ENCODE peak calls at places on chromosomes 11 and 22, in nine cellular contexts. One of them, this sample, is unnamed. For H3K36me3, the result is how much of the 10 kb centered on the place peaks cover.

GRCh38 chr11:70270877-70271634 is 566 bp downstream of the PPFIA1 start:
- DNase-seq in Caco-2: peak
- DNase-seq in CD8-positive, alpha-beta T cell: no peak
- DNase-seq in uterus: peak
- DNase-seq in upper lobe of right lung: peak
- DNase-seq in cardiac muscle cell: peak
- DNase-seq in transverse colon: peak
- DNase-seq in ovary: peak
- DNase-seq in MM.1S: peak
- DNase-seq in this sample: peak

GRCh38 chr11:17571431-17572358 is 24.6 kb downstream of the OTOG start:
- DNase-seq in Caco-2: no peak
- DNase-seq in CD8-positive, alpha-beta T cell: no peak
- DNase-seq in uterus: no peak
- DNase-seq in upper lobe of right lung: no peak
- DNase-seq in cardiac muscle cell: no peak
- DNase-seq in transverse colon: no peak
- DNase-seq in ovary: no peak
- DNase-seq in MM.1S: no peak
- DNase-seq in this sample: no peak

GRCh38 chr22:43745783-43746356 is 66.2 kb downstream of the EFCAB6 start:
- DNase-seq in Caco-2: no peak
- DNase-seq in CD8-positive, alpha-beta T cell: no peak
- DNase-seq in uterus: no peak
- DNase-seq in upper lobe of right lung: no peak
- DNase-seq in cardiac muscle cell: no peak
- DNase-seq in transverse colon: no peak
- DNase-seq in ovary: no peak
- DNase-seq in MM.1S: no peak
- DNase-seq in this sample: no peak

GRCh38 chr11:110184466-110184865 is 91.3 kb downstream of the ZC3H12C start:
- DNase-seq in Caco-2: no peak
- DNase-seq in CD8-positive, alpha-beta T cell: no peak
- DNase-seq in uterus: no peak
- DNase-seq in upper lobe of right lung: no peak
- DNase-seq in cardiac muscle cell: peak
- DNase-seq in transverse colon: no peak
- DNase-seq in ovary: no peak
- DNase-seq in MM.1S: no peak
- DNase-seq in this sample: no peak

GRCh38 chr11:11450744-11451362 is 97.8 kb upstream of the CSNK2A3 start:
- DNase-seq in Caco-2: peak
- DNase-seq in CD8-positive, alpha-beta T cell: no peak
- DNase-seq in uterus: no peak
- DNase-seq in upper lobe of right lung: no peak
- DNase-seq in cardiac muscle cell: peak
- DNase-seq in transverse colon: no peak
- DNase-seq in ovary: no peak
- DNase-seq in MM.1S: no peak
- DNase-seq in this sample: no peak

GRCh38 chr11:28757725-28758515 is 649.7 kb downstream of the METTL15 start:
- DNase-seq in Caco-2: no peak
- DNase-seq in CD8-positive, alpha-beta T cell: no peak
- DNase-seq in uterus: no peak
- DNase-seq in upper lobe of right lung: no peak
- DNase-seq in cardiac muscle cell: peak
- DNase-seq in transverse colon: no peak
- DNase-seq in ovary: no peak
- DNase-seq in MM.1S: no peak
- DNase-seq in this sample: no peak

GRCh38 chr11:66343176-66343575 is 1.7 kb downstream of the BRMS1 start:
- DNase-seq in Caco-2: no peak
- DNase-seq in CD8-positive, alpha-beta T cell: no peak
- DNase-seq in uterus: no peak
- DNase-seq in upper lobe of right lung: peak
- DNase-seq in cardiac muscle cell: no peak
- DNase-seq in transverse colon: no peak
- DNase-seq in ovary: no peak
- DNase-seq in MM.1S: no peak
- DNase-seq in this sample: no peak

GRCh38 chr22:36914383-36914752 is 940 bp downstream of the CSF2RB start:
- DNase-seq in Caco-2: no peak
- DNase-seq in CD8-positive, alpha-beta T cell: no peak
- DNase-seq in uterus: no peak
- DNase-seq in upper lobe of right lung: no peak
- DNase-seq in cardiac muscle cell: no peak
- DNase-seq in transverse colon: peak
- DNase-seq in ovary: no peak
- DNase-seq in MM.1S: peak
- DNase-seq in this sample: no peak

GRCh38 chr22:41828516-41828915 is 4.4 kb upstream of the SREBF2 start:
- DNase-seq in Caco-2: no peak
- DNase-seq in CD8-positive, alpha-beta T cell: no peak
- DNase-seq in uterus: no peak
- DNase-seq in upper lobe of right lung: no peak
- DNase-seq in cardiac muscle cell: no peak
- DNase-seq in transverse colon: peak
- DNase-seq in ovary: no peak
- DNase-seq in MM.1S: no peak
- DNase-seq in this sample: no peak

GRCh38 chr11:88704505-88704904 is 361.3 kb downstream of the GRM5 start:
- DNase-seq in Caco-2: no peak
- DNase-seq in CD8-positive, alpha-beta T cell: no peak
- DNase-seq in uterus: no peak
- DNase-seq in upper lobe of right lung: no peak
- DNase-seq in cardiac muscle cell: peak
- DNase-seq in transverse colon: no peak
- DNase-seq in ovary: no peak
- DNase-seq in MM.1S: no peak
- DNase-seq in this sample: no peak

GRCh38 chr11:43212279-43212678 is 99.5 kb upstream of the API5 start:
- DNase-seq in Caco-2: peak
- DNase-seq in CD8-positive, alpha-beta T cell: no peak
- DNase-seq in uterus: no peak
- DNase-seq in upper lobe of right lung: no peak
- DNase-seq in cardiac muscle cell: no peak
- DNase-seq in transverse colon: no peak
- DNase-seq in ovary: no peak
- DNase-seq in MM.1S: no peak
- DNase-seq in this sample: no peak

GRCh38 chr22:20919718-20920117 is 2.5 kb downstream of the CRKL start:
- DNase-seq in Caco-2: no peak
- DNase-seq in CD8-positive, alpha-beta T cell: no peak
- DNase-seq in uterus: no peak
- DNase-seq in upper lobe of right lung: no peak
- DNase-seq in cardiac muscle cell: no peak
- DNase-seq in transverse colon: no peak
- DNase-seq in ovary: no peak
- DNase-seq in MM.1S: no peak
- DNase-seq in this sample: peak

GRCh38 chr22:37566903-37567798 is 6.9 kb downstream of the CDC42EP1 start:
- DNase-seq in Caco-2: peak
- DNase-seq in CD8-positive, alpha-beta T cell: peak
- DNase-seq in uterus: peak
- DNase-seq in upper lobe of right lung: peak
- DNase-seq in cardiac muscle cell: peak
- DNase-seq in transverse colon: peak
- DNase-seq in ovary: peak
- DNase-seq in MM.1S: peak
- DNase-seq in this sample: peak

GRCh38 chr11:134014502-134014901 is 54.4 kb upstream of the JAM3 start:
- DNase-seq in Caco-2: no peak
- DNase-seq in CD8-positive, alpha-beta T cell: no peak
- DNase-seq in uterus: no peak
- DNase-seq in upper lobe of right lung: no peak
- DNase-seq in cardiac muscle cell: peak
- DNase-seq in transverse colon: no peak
- DNase-seq in ovary: no peak
- DNase-seq in MM.1S: no peak
- DNase-seq in this sample: peak

GRCh38 chr22:35219012-35219411 is 38.3 kb upstream of the HMGXB4 start:
- DNase-seq in Caco-2: no peak
- DNase-seq in CD8-positive, alpha-beta T cell: no peak
- DNase-seq in uterus: no peak
- DNase-seq in upper lobe of right lung: no peak
- DNase-seq in cardiac muscle cell: peak
- DNase-seq in transverse colon: no peak
- DNase-seq in ovary: no peak
- DNase-seq in MM.1S: no peak
- DNase-seq in this sample: no peak

GRCh38 chr22:22520020-22520656 is at the start of gene ZNF280A:
- DNase-seq in Caco-2: peak
- DNase-seq in CD8-positive, alpha-beta T cell: no peak
- DNase-seq in uterus: no peak
- DNase-seq in upper lobe of right lung: no peak
- DNase-seq in cardiac muscle cell: peak
- DNase-seq in transverse colon: no peak
- DNase-seq in ovary: no peak
- DNase-seq in MM.1S: no peak
- DNase-seq in this sample: no peak

GRCh38 chr22:22516992-22517391 is 3.1 kb downstream of the ZNF280A start:
- DNase-seq in Caco-2: no peak
- DNase-seq in CD8-positive, alpha-beta T cell: no peak
- DNase-seq in uterus: no peak
- DNase-seq in upper lobe of right lung: no peak
- DNase-seq in cardiac muscle cell: no peak
- DNase-seq in transverse colon: no peak
- DNase-seq in ovary: no peak
- DNase-seq in MM.1S: no peak
- DNase-seq in this sample: no peak

GRCh38 chr22:22520667-22521602 is 865 bp upstream of the ZNF280A start:
- DNase-seq in Caco-2: no peak
- DNase-seq in CD8-positive, alpha-beta T cell: no peak
- DNase-seq in uterus: no peak
- DNase-seq in upper lobe of right lung: no peak
- DNase-seq in cardiac muscle cell: peak
- DNase-seq in transverse colon: no peak
- DNase-seq in ovary: no peak
- DNase-seq in MM.1S: peak
- DNase-seq in this sample: no peak

GRCh38 chr22:22521631-22522030 is 1.6 kb upstream of the ZNF280A start:
- DNase-seq in Caco-2: no peak
- DNase-seq in CD8-positive, alpha-beta T cell: no peak
- DNase-seq in uterus: no peak
- DNase-seq in upper lobe of right lung: no peak
- DNase-seq in cardiac muscle cell: no peak
- DNase-seq in transverse colon: no peak
- DNase-seq in ovary: no peak
- DNase-seq in MM.1S: no peak
- DNase-seq in this sample: no peak

DNA sequence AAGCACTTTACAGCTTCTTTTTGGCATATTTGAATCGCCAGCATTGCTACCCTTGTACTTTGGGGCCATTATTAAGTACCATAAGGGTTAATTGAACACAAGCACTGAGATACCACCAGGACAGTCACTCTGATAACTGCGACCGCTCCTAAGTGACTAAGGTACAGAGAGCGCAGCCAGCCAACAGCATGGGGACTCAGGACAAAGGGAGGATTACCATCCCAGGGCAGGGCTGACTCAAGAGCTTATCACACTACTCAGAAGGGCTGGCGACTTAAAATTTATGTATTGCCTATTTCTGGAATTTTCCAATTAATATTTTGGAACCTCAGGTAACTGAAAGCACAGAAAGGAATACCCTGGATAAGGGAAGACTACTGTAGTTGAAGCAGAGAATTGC is 479 bp downstream of the ZNF280A start:
- DNase-seq in Caco-2: peak
- DNase-seq in CD8-positive, alpha-beta T cell: no peak
- DNase-seq in uterus: no peak
- DNase-seq in upper lobe of right lung: no peak
- DNase-seq in cardiac muscle cell: no peak
- DNase-seq in transverse colon: no peak
- DNase-seq in ovary: no peak
- DNase-seq in MM.1S: no peak
- DNase-seq in this sample: peak
- H3K4me3 ChIP-seq in Caco-2: peak
- H3K4me3 ChIP-seq in CD8-positive, alpha-beta T cell: no peak
- H3K4me3 ChIP-seq in uterus: no peak
- H3K4me3 ChIP-seq in upper lobe of right lung: no peak
- H3K4me3 ChIP-seq in cardiac muscle cell: no peak
- H3K4me3 ChIP-seq in transverse colon: no peak
- H3K4me3 ChIP-seq in ovary: no peak
- H3K4me3 ChIP-seq in MM.1S: no peak
- H3K4me3 ChIP-seq in this sample: no peak

GRCh38 chr11:22711212-22711770 is 44.9 kb downstream of the GAS2 start:
- DNase-seq in Caco-2: peak
- DNase-seq in CD8-positive, alpha-beta T cell: no peak
- DNase-seq in uterus: no peak
- DNase-seq in upper lobe of right lung: peak
- DNase-seq in cardiac muscle cell: no peak
- DNase-seq in transverse colon: no peak
- DNase-seq in ovary: no peak
- DNase-seq in MM.1S: no peak
- DNase-seq in this sample: no peak
- H3K36me3 ChIP-seq in Caco-2: under half
- H3K36me3 ChIP-seq in CD8-positive, alpha-beta T cell: under half
- H3K36me3 ChIP-seq in uterus: under half
- H3K36me3 ChIP-seq in upper lobe of right lung: under half
- H3K36me3 ChIP-seq in cardiac muscle cell: under half
- H3K36me3 ChIP-seq in transverse colon: under half
- H3K36me3 ChIP-seq in ovary: under half
- H3K36me3 ChIP-seq in MM.1S: under half
- H3K36me3 ChIP-seq in this sample: under half

DNA sequence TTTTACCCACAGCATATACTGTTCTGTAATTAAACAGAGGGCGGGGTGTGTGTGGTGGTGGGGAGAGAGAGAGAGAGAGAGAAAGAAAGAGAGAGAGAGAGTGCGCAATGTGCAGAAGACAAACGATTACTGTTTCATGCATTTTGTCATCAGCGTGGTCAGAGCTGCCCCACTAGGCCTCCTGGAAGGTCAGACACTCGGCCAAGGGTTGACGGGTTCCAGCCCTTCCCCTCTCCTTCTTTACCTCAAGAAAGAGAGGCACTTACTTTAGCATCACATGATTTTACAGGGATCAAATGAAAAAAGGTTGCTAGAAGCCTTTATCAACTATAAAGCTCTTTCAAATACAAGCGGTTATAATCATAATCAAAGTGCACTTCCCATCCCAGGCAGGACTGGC is 269.2 kb upstream of the SORL1-AS1 start:
- DNase-seq in Caco-2: no peak
- DNase-seq in CD8-positive, alpha-beta T cell: no peak
- DNase-seq in uterus: no peak
- DNase-seq in upper lobe of right lung: no peak
- DNase-seq in cardiac muscle cell: no peak
- DNase-seq in transverse colon: no peak
- DNase-seq in ovary: no peak
- DNase-seq in MM.1S: no peak
- DNase-seq in this sample: no peak
- H3K4me3 ChIP-seq in Caco-2: no peak
- H3K4me3 ChIP-seq in CD8-positive, alpha-beta T cell: no peak
- H3K4me3 ChIP-seq in uterus: peak
- H3K4me3 ChIP-seq in upper lobe of right lung: peak
- H3K4me3 ChIP-seq in cardiac muscle cell: no peak
- H3K4me3 ChIP-seq in transverse colon: peak
- H3K4me3 ChIP-seq in ovary: no peak
- H3K4me3 ChIP-seq in MM.1S: no peak
- H3K4me3 ChIP-seq in this sample: no peak

DNA sequence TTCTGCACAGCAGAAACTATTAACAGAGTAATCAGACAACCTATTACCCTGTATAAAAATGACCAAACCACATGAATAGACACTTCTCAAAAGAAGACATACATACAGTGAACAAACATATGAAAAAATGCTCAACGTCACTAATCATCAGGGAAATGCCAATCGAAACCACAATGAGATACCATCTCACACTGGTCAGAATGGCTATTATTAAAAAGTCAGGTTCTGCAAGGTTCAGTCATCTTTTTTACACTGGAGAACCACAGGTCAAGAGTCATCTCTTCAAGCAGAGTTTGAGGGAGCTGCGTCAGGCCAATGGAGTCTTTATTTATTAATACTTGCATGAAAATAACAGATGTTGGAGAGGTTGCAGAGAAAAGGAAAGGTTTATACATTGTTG is 40.4 kb downstream of the RCN1 start:
- DNase-seq in Caco-2: no peak
- DNase-seq in CD8-positive, alpha-beta T cell: no peak
- DNase-seq in uterus: no peak
- DNase-seq in upper lobe of right lung: no peak
- DNase-seq in cardiac muscle cell: peak
- DNase-seq in transverse colon: no peak
- DNase-seq in ovary: no peak
- DNase-seq in MM.1S: no peak
- DNase-seq in this sample: no peak
- H3K36me3 ChIP-seq in Caco-2: under half
- H3K36me3 ChIP-seq in CD8-positive, alpha-beta T cell: under half
- H3K36me3 ChIP-seq in uterus: under half
- H3K36me3 ChIP-seq in upper lobe of right lung: under half
- H3K36me3 ChIP-seq in cardiac muscle cell: under half
- H3K36me3 ChIP-seq in transverse colon: under half
- H3K36me3 ChIP-seq in ovary: under half
- H3K36me3 ChIP-seq in MM.1S: under half
- H3K36me3 ChIP-seq in this sample: under half

This sample was measured in HAP-1.